ENCODE peak calls at places on chromosomes 12 and 14, in six cellular contexts. One of them, this sample, is unnamed. For H3K4me1, the result is how much of the 10 kb centered on the place peaks cover.

GRCh38 chr14:93035917-93036651 is 79.6 kb downstream of the ITPK1 start:
- DNase-seq in Caco-2: peak
- DNase-seq in kidney: peak
- DNase-seq in ovary: peak
- DNase-seq in IMR-90: no peak
- DNase-seq in GM23248: peak
- DNase-seq in this sample: peak

GRCh38 chr12:32134144-32134888 is 27.7 kb downstream of the BICD1 start:
- DNase-seq in Caco-2: no peak
- DNase-seq in kidney: no peak
- DNase-seq in ovary: no peak
- DNase-seq in IMR-90: peak
- DNase-seq in GM23248: peak
- DNase-seq in this sample: no peak

GRCh38 chr12:101968770-101969169 is 91.4 kb downstream of the DRAM1 start:
- DNase-seq in Caco-2: no peak
- DNase-seq in kidney: no peak
- DNase-seq in ovary: no peak
- DNase-seq in IMR-90: no peak
- DNase-seq in GM23248: no peak
- DNase-seq in this sample: no peak

GRCh38 chr12:11981174-11981733 is 89.5 kb upstream of the BCL2L14 start:
- DNase-seq in Caco-2: no peak
- DNase-seq in kidney: no peak
- DNase-seq in ovary: no peak
- DNase-seq in IMR-90: no peak
- DNase-seq in GM23248: peak
- DNase-seq in this sample: no peak

GRCh38 chr14:75877292-75877691 is 104.5 kb downstream of the TGFB3 start:
- DNase-seq in Caco-2: no peak
- DNase-seq in kidney: no peak
- DNase-seq in ovary: no peak
- DNase-seq in IMR-90: peak
- DNase-seq in GM23248: peak
- DNase-seq in this sample: no peak

GRCh38 chr12:113220593-113221180 is 577 bp upstream of the TPCN1 start:
- DNase-seq in Caco-2: no peak
- DNase-seq in kidney: no peak
- DNase-seq in ovary: no peak
- DNase-seq in IMR-90: no peak
- DNase-seq in GM23248: peak
- DNase-seq in this sample: no peak

GRCh38 chr14:58171090-58171489 is 19.1 kb upstream of the ARMH4 start:
- DNase-seq in Caco-2: peak
- DNase-seq in kidney: peak
- DNase-seq in ovary: peak
- DNase-seq in IMR-90: peak
- DNase-seq in GM23248: peak
- DNase-seq in this sample: peak

GRCh38 chr14:74085047-74085637 is 386 bp downstream of the LIN52 start:
- DNase-seq in Caco-2: no peak
- DNase-seq in kidney: no peak
- DNase-seq in ovary: no peak
- DNase-seq in IMR-90: peak
- DNase-seq in GM23248: peak
- DNase-seq in this sample: peak

GRCh38 chr12:2229661-2230539 is 177.1 kb downstream of the CACNA1C start:
- DNase-seq in Caco-2: no peak
- DNase-seq in kidney: no peak
- DNase-seq in ovary: no peak
- DNase-seq in IMR-90: no peak
- DNase-seq in GM23248: no peak
- DNase-seq in this sample: no peak

GRCh38 chr14:100106661-100107112 is 41.5 kb downstream of the EVL start:
- DNase-seq in Caco-2: no peak
- DNase-seq in kidney: peak
- DNase-seq in ovary: no peak
- DNase-seq in IMR-90: no peak
- DNase-seq in GM23248: no peak
- DNase-seq in this sample: no peak

GRCh38 chr12:117641885-117642284 is 280.5 kb upstream of the NOS1 start:
- DNase-seq in Caco-2: no peak
- DNase-seq in kidney: no peak
- DNase-seq in ovary: no peak
- DNase-seq in IMR-90: no peak
- DNase-seq in GM23248: no peak
- DNase-seq in this sample: no peak

GRCh38 chr14:77598366-77599050 is 17.9 kb downstream of the SPTLC2 start:
- DNase-seq in Caco-2: no peak
- DNase-seq in kidney: peak
- DNase-seq in ovary: no peak
- DNase-seq in IMR-90: no peak
- DNase-seq in GM23248: no peak
- DNase-seq in this sample: no peak

GRCh38 chr14:90426031-90426540 is 29.3 kb downstream of the CALM1 start:
- DNase-seq in Caco-2: no peak
- DNase-seq in kidney: no peak
- DNase-seq in ovary: no peak
- DNase-seq in IMR-90: no peak
- DNase-seq in GM23248: no peak
- DNase-seq in this sample: no peak
- H3K4me1 ChIP-seq in Caco-2: under half
- H3K4me1 ChIP-seq in kidney: under half
- H3K4me1 ChIP-seq in ovary: under half
- H3K4me1 ChIP-seq in IMR-90: under half
- H3K4me1 ChIP-seq in GM23248: under half
- H3K4me1 ChIP-seq in this sample: under half

GRCh38 chr14:95487669-95488084 is 28.8 kb downstream of the SYNE3 start:
- DNase-seq in Caco-2: no peak
- DNase-seq in kidney: no peak
- DNase-seq in ovary: no peak
- DNase-seq in IMR-90: no peak
- DNase-seq in GM23248: no peak
- DNase-seq in this sample: no peak
- H3K4me3 ChIP-seq in Caco-2: no peak
- H3K4me3 ChIP-seq in kidney: no peak
- H3K4me3 ChIP-seq in ovary: no peak
- H3K4me3 ChIP-seq in IMR-90: no peak
- H3K4me3 ChIP-seq in GM23248: no peak
- H3K4me3 ChIP-seq in this sample: no peak

GRCh38 chr12:54413284-54414190 is 5.5 kb downstream of the ITGA5 start:
- DNase-seq in Caco-2: no peak
- DNase-seq in kidney: no peak
- DNase-seq in ovary: no peak
- DNase-seq in IMR-90: no peak
- DNase-seq in GM23248: peak
- DNase-seq in this sample: no peak
- H3K4me1 ChIP-seq in Caco-2: under half
- H3K4me1 ChIP-seq in kidney: under half
- H3K4me1 ChIP-seq in ovary: under half
- H3K4me1 ChIP-seq in IMR-90: under half
- H3K4me1 ChIP-seq in GM23248: half or more
- H3K4me1 ChIP-seq in this sample: under half

GRCh38 chr14:104843006-104843405 is 22.1 kb upstream of the CEP170B start:
- DNase-seq in Caco-2: no peak
- DNase-seq in kidney: peak
- DNase-seq in ovary: no peak
- DNase-seq in IMR-90: no peak
- DNase-seq in GM23248: no peak
- DNase-seq in this sample: no peak

GRCh38 chr14:104845834-104846441 is 19.1 kb upstream of the CEP170B start:
- DNase-seq in Caco-2: no peak
- DNase-seq in kidney: peak
- DNase-seq in ovary: no peak
- DNase-seq in IMR-90: no peak
- DNase-seq in GM23248: no peak
- DNase-seq in this sample: no peak

GRCh38 chr14:104843442-104844305 is 21.4 kb upstream of the CEP170B start:
- DNase-seq in Caco-2: no peak
- DNase-seq in kidney: peak
- DNase-seq in ovary: no peak
- DNase-seq in IMR-90: no peak
- DNase-seq in GM23248: peak
- DNase-seq in this sample: no peak

GRCh38 chr14:104844306-104845032 is 20.6 kb upstream of the CEP170B start:
- DNase-seq in Caco-2: no peak
- DNase-seq in kidney: peak
- DNase-seq in ovary: no peak
- DNase-seq in IMR-90: no peak
- DNase-seq in GM23248: peak
- DNase-seq in this sample: no peak

DNA sequence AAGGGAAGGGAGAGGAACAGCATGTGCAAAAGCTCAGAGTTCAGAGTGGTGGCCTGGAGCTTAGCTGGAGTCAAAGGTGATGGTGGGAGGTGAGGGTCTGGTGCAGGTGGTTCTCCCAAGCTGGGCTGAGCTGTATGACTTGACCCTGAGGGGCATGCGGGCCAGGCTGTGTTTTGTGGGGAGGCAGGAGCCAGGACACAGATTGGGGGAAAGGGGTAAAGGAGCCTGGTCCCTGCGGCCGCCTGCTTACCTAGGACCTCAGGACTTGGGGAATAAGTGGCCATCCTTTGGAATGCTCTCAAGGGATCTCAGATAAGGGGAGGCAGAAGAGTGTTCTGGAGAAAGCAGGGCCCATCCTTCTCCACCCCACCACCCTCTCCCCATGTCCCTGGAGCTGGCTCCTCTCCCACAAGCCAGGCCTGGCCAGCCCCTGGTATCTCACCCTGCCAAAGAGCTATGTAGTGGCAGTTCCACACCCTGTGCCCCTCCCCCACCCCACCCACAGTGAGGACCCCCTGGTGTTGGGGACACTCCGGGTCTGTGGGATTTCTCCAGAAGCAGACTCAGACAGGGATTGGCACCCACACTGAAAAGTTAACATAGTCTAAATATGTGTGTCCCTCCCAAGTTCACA is 19.9 kb upstream of the CEP170B start:
- DNase-seq in Caco-2: no peak
- DNase-seq in kidney: peak
- DNase-seq in ovary: no peak
- DNase-seq in IMR-90: no peak
- DNase-seq in GM23248: no peak
- DNase-seq in this sample: no peak
- H3K4me3 ChIP-seq in Caco-2: no peak
- H3K4me3 ChIP-seq in kidney: no peak
- H3K4me3 ChIP-seq in ovary: no peak
- H3K4me3 ChIP-seq in IMR-90: no peak
- H3K4me3 ChIP-seq in GM23248: no peak
- H3K4me3 ChIP-seq in this sample: no peak

DNA sequence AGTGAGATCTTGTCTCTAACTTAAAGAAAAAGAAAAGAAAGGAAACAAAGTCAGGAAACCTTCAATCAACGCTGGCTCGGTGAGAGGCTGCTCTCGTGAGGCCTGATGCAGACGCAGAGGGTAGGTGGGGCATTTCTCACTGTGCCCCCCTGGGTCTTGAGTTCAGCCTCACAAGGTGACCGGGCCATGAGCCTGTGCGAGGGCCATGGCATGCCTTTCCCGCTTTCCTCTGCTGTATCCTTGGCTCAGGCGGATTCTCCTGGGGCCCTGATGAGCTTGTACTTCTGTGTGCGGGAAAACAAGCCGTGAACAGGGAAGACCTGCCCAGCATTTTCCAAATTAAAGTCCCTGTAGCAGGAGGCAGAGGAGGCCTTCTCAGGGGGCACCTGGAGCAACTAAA is 20.2 kb downstream of the ADGRD1 start:
- DNase-seq in Caco-2: no peak
- DNase-seq in kidney: no peak
- DNase-seq in ovary: no peak
- DNase-seq in IMR-90: no peak
- DNase-seq in GM23248: no peak
- DNase-seq in this sample: no peak
- H3K4me1 ChIP-seq in Caco-2: under half
- H3K4me1 ChIP-seq in kidney: under half
- H3K4me1 ChIP-seq in ovary: under half
- H3K4me1 ChIP-seq in IMR-90: under half
- H3K4me1 ChIP-seq in GM23248: under half
- H3K4me1 ChIP-seq in this sample: under half